ENCODE peak calls at places on chromosome 4, in nine cellular contexts. D is Calu3, F is IMR-90, A is foreskin fibroblast, Z is activated B cell treated with CpG ODN at 0.5 μM for 24 hours, H is OCI-LY7, P is coronary artery, L is GM13976, N is stomach. R is an unnamed sample.

GRCh38 chr4:26878729-26879415 is 18.2 kb downstream of the STIM2 start:
- DNase-seq in D (no peak), F (peak), A (peak), Z (no peak), H (no peak), P (no peak), L (no peak), N (no peak), R (peak)

GRCh38 chr4:173700650-173701049 is 170.6 kb upstream of the HAND2 start:
- DNase-seq in D (no peak), F (no peak), A (no peak), Z (no peak), H (no peak), P (no peak), L (no peak), N (no peak), R (no peak)

GRCh38 chr4:38760915-38761314 is 21.9 kb downstream of the TLR10 start:
- DNase-seq in D (no peak), F (no peak), A (no peak), Z (peak), H (peak), P (no peak), L (no peak), N (no peak), R (no peak)

GRCh38 chr4:29326004-29326403 is 1394.2 kb upstream of the PCDH7 start:
- DNase-seq in D (no peak), F (no peak), A (no peak), Z (no peak), H (no peak), P (no peak), L (no peak), N (no peak), R (no peak)

GRCh38 chr4:70544279-70544870 is 26.0 kb downstream of the AMTN start:
- DNase-seq in D (peak), F (peak), A (peak), Z (no peak), H (peak), P (no peak), L (no peak), N (no peak), R (peak)

GRCh38 chr4:8580321-8581093 is at the start of gene GPR78:
- DNase-seq in D (peak), F (peak), A (peak), Z (no peak), H (no peak), P (no peak), L (peak), N (peak), R (peak)

GRCh38 chr4:149980941-149981340 is 97.3 kb upstream of the DCLK2 start:
- DNase-seq in D (peak), F (peak), A (peak), Z (no peak), H (peak), P (no peak), L (peak), N (peak), R (peak)

GRCh38 chr4:80266902-80267380 is 477 bp downstream of the FGF5 start:
- DNase-seq in D (no peak), F (peak), A (peak), Z (no peak), H (no peak), P (no peak), L (peak), N (no peak), R (no peak)

GRCh38 chr4:139606600-139607301 is 50.7 kb upstream of the SETD7 start:
- DNase-seq in D (no peak), F (peak), A (peak), Z (no peak), H (no peak), P (no peak), L (no peak), N (no peak), R (peak)

GRCh38 chr4:86972997-86973396 is 38.2 kb downstream of the AFF1 start:
- DNase-seq in D (peak), F (no peak), A (no peak), Z (no peak), H (no peak), P (no peak), L (no peak), N (peak), R (peak)

GRCh38 chr4:42277291-42277690 is 120.0 kb upstream of the SHISA3 start:
- DNase-seq in D (no peak), F (no peak), A (no peak), Z (no peak), H (no peak), P (no peak), L (no peak), N (no peak), R (no peak)

GRCh38 chr4:42280327-42281095 is 116.8 kb upstream of the SHISA3 start:
- DNase-seq in D (peak), F (peak), A (no peak), Z (no peak), H (peak), P (no peak), L (peak), N (no peak), R (peak)

GRCh38 chr4:42282081-42282901 is 115.0 kb upstream of the SHISA3 start:
- DNase-seq in D (peak), F (peak), A (peak), Z (no peak), H (peak), P (no peak), L (peak), N (peak), R (peak)

GRCh38 chr4:42281324-42282020 is 115.8 kb upstream of the SHISA3 start:
- DNase-seq in D (no peak), F (no peak), A (no peak), Z (no peak), H (no peak), P (no peak), L (peak), N (no peak), R (no peak)

GRCh38 chr4:42278709-42279324 is 118.5 kb upstream of the SHISA3 start:
- DNase-seq in D (no peak), F (no peak), A (no peak), Z (no peak), H (no peak), P (no peak), L (no peak), N (no peak), R (no peak)
- TF ChIP-seq CTCF in D (no peak), F (no peak), A (no peak), Z (no peak), H (no peak), P (no peak), L (no peak), N (no peak), R (no peak)

GRCh38 chr4:23068756-23069155 is 376.0 kb downstream of the GBA3 start:
- DNase-seq in D (no peak), F (no peak), A (peak), Z (no peak), H (no peak), P (no peak), L (no peak), N (no peak), R (no peak)
- TF ChIP-seq CTCF in D (no peak), F (no peak), A (no peak), Z (no peak), H (no peak), P (no peak), L (no peak), N (no peak), R (no peak)

DNA sequence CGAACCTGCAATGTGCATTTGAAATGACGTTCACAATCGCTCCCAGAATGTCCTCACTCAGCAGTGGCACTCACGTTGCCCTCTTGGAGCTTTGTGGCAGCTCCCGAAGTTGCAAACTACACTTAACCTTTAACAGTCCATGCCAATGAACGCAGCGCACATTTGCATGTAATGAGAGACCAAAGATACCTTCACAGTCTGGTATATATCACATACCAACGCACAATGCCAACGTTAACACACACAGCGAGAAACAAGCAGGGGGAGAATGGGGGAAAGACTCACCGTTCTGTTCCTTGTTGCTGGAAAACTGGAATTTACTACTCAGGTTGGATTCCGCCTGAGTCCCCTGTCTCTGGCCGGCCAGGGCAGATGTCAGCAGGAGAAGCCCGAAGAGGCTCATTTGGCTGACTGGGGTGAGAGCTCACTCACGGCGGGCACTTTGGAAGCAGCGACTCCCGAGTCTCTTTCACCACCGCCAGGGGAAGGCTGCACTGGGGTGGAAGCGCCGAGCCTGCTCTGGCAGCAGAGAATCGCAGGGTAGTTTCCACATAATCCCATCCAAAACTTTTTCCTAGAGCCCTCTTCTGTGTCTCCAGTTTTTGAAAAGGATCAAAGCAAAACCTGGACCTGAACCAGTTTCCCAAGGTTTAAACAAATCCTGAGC is 965 bp downstream of the PDGFC start:
- DNase-seq in D (peak), F (peak), A (peak), Z (no peak), H (no peak), P (peak), L (peak), N (peak), R (peak)
- TF ChIP-seq CTCF in D (no peak), F (peak), A (peak), Z (no peak), H (no peak), P (peak), L (no peak), N (peak), R (peak)

GRCh38 chr4:700587-701264 is 4.9 kb upstream of the PCGF3 start:
- DNase-seq in D (no peak), F (no peak), A (no peak), Z (no peak), H (peak), P (no peak), L (no peak), N (no peak), R (no peak)
- TF ChIP-seq CTCF in D (no peak), F (no peak), A (no peak), Z (no peak), H (peak), P (no peak), L (no peak), N (no peak), R (no peak)

DNA sequence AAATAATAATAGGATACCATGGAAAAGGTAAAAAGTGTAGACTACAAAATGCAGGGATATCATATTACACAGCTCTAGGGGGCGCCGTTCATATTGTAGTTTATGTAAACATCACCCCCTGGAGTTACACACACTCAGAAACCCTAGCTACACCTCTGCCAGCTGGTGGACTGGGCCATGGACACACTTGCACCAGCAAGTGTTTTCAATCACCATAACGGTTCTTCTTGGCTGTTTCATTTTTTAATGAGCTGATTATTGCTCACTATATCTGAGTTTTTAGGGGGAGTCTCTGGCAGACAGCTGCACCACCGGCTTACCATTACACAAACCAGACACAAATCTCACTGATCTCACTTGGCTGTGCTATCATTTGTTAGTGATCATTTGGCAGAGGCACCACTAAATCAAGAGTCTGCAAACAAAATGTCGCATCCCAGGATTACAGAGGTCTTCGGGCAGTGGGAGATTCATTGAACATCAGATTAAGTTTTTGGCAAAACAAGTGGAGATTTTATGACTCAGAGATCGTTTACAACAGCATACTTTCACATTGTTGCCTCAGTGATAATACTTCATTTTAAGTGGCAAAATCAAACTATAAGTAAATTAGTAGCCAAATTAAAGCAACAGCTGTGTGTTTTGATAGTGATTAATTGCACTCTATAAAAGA is 185.7 kb downstream of the UNC5C start:
- DNase-seq in D (no peak), F (peak), A (no peak), Z (no peak), H (peak), P (no peak), L (no peak), N (no peak), R (peak)
- TF ChIP-seq CTCF in D (no peak), F (no peak), A (no peak), Z (no peak), H (peak), P (no peak), L (no peak), N (no peak), R (peak)

GRCh38 chr4:76476606-76477005 is 41.6 kb downstream of the SHROOM3 start:
- DNase-seq in D (no peak), F (no peak), A (no peak), Z (no peak), H (no peak), P (no peak), L (no peak), N (no peak), R (no peak)
- TF ChIP-seq CTCF in D (no peak), F (no peak), A (no peak), Z (no peak), H (no peak), P (no peak), L (no peak), N (no peak), R (no peak)

GRCh38 chr4:125484912-125485311 is 170.2 kb downstream of the FAT4 start:
- DNase-seq in D (no peak), F (peak), A (no peak), Z (no peak), H (no peak), P (no peak), L (no peak), N (no peak), R (peak)
- TF ChIP-seq CTCF in D (no peak), F (no peak), A (no peak), Z (no peak), H (no peak), P (no peak), L (no peak), N (no peak), R (no peak)

GRCh38 chr4:13816472-13816871 is 188.9 kb upstream of the BOD1L1 start:
- DNase-seq in D (no peak), F (no peak), A (no peak), Z (no peak), H (no peak), P (no peak), L (no peak), N (no peak), R (no peak)

DNA sequence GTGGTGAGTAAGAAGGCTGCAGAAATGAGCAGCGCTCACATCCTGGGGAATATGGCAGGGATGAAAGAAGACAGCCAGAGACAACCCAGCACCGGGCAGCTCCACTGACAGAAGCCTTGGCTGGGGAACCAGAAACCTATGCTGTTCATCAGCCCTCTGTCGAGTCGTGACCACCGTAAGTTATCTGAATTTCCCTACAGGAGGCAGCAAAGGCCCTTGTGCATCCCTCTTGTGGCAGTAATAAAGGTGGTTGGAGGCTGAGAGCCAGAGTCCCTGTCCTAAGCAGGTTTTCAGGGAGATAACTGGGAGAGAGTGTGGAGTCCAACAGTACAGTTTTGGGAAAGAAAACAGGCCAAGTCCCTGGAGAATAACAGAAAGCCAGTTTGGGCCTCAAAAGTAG is 194.0 kb upstream of the BOD1L1 start:
- DNase-seq in D (no peak), F (no peak), A (no peak), Z (no peak), H (no peak), P (no peak), L (no peak), N (no peak), R (peak)
- TF ChIP-seq CTCF in D (no peak), F (peak), A (no peak), Z (no peak), H (no peak), P (no peak), L (no peak), N (no peak), R (peak)

GRCh38 chr4:3418029-3418762 is 23.6 kb upstream of the HGFAC start:
- DNase-seq in D (no peak), F (no peak), A (no peak), Z (no peak), H (no peak), P (no peak), L (no peak), N (no peak), R (no peak)
- TF ChIP-seq CTCF in D (no peak), F (no peak), A (no peak), Z (no peak), H (peak), P (no peak), L (peak), N (no peak), R (peak)

GRCh38 chr4:1345905-1346780 is 865 bp upstream of the UVSSA start:
- DNase-seq in D (peak), F (peak), A (peak), Z (peak), H (peak), P (peak), L (peak), N (peak), R (peak)
- TF ChIP-seq CTCF in D (no peak), F (no peak), A (peak), Z (no peak), H (peak), P (no peak), L (peak), N (no peak), R (peak)